ENCODE peak calls at places on chromosomes 5 and 9, in eight cellular contexts. Z, B, E, G, S, D, O and Y are unnamed samples. For H3K9me3, the result is how much of the 10 kb centered on the place peaks cover.

GRCh38 chr5:143051244-143052058 is 281.3 kb downstream of the ARHGAP26 start:
- DNase-seq in Z (no peak), B (peak), E (no peak), G (no peak), S (no peak), D (no peak), O (no peak), Y (no peak)

GRCh38 chr5:2207966-2208544 is 325.3 kb upstream of the IRX4 start:
- DNase-seq in Z (no peak), B (no peak), E (no peak), G (no peak), S (no peak), D (no peak), O (no peak), Y (no peak)

GRCh38 chr5:60287174-60287771 is 393.7 kb upstream of the PDE4D start:
- DNase-seq in Z (no peak), B (peak), E (no peak), G (no peak), S (peak), D (no peak), O (no peak), Y (no peak)

GRCh38 chr9:2818486-2819121 is 25.3 kb downstream of the PUM3 start:
- DNase-seq in Z (no peak), B (no peak), E (no peak), G (no peak), S (no peak), D (no peak), O (no peak), Y (no peak)

GRCh38 chr5:129410488-129410887 is 49.6 kb upstream of the ADAMTS19 start:
- DNase-seq in Z (no peak), B (no peak), E (no peak), G (no peak), S (no peak), D (no peak), O (no peak), Y (no peak)

GRCh38 chr9:36116593-36116992 is 19.9 kb upstream of the GLIPR2 start:
- DNase-seq in Z (no peak), B (no peak), E (no peak), G (no peak), S (no peak), D (no peak), O (no peak), Y (no peak)

GRCh38 chr5:173258466-173258865 is 23.5 kb upstream of the NKX2-5 start:
- DNase-seq in Z (no peak), B (no peak), E (no peak), G (no peak), S (no peak), D (no peak), O (no peak), Y (no peak)

GRCh38 chr5:81203729-81204128 is 29.4 kb upstream of the CKMT2 start:
- DNase-seq in Z (no peak), B (no peak), E (no peak), G (no peak), S (no peak), D (no peak), O (no peak), Y (no peak)

GRCh38 chr9:94083384-94083783 is 880 bp upstream of the PTPDC1 start:
- DNase-seq in Z (no peak), B (no peak), E (no peak), G (no peak), S (no peak), D (no peak), O (no peak), Y (no peak)

GRCh38 chr5:176178789-176179188 is 59.4 kb upstream of the SIMC1 start:
- DNase-seq in Z (no peak), B (no peak), E (no peak), G (no peak), S (no peak), D (no peak), O (no peak), Y (no peak)

GRCh38 chr5:53453898-53454837 is 26.3 kb upstream of the FST start:
- DNase-seq in Z (no peak), B (no peak), E (no peak), G (no peak), S (no peak), D (no peak), O (no peak), Y (no peak)

GRCh38 chr5:132771559-132771998 is 5.5 kb downstream of the SEPTIN8 start:
- DNase-seq in Z (no peak), B (peak), E (no peak), G (no peak), S (peak), D (peak), O (no peak), Y (no peak)

GRCh38 chr5:129771058-129771838 is 23.4 kb downstream of the MINAR2 start:
- DNase-seq in Z (peak), B (peak), E (no peak), G (no peak), S (no peak), D (no peak), O (peak), Y (peak)

GRCh38 chr5:77869115-77869798 is 93.1 kb upstream of the TBCA start:
- DNase-seq in Z (no peak), B (no peak), E (no peak), G (no peak), S (no peak), D (no peak), O (no peak), Y (no peak)

GRCh38 chr5:118802335-118802734 is 186.0 kb downstream of the DTWD2 start:
- DNase-seq in Z (no peak), B (no peak), E (no peak), G (no peak), S (no peak), D (no peak), O (no peak), Y (no peak)

GRCh38 chr9:32627394-32627954 is 8.0 kb downstream of the TAF1L start:
- DNase-seq in Z (no peak), B (no peak), E (no peak), G (no peak), S (no peak), D (no peak), O (no peak), Y (no peak)

GRCh38 chr5:165138261-165138660 is 1632.8 kb downstream of the MAT2B start:
- DNase-seq in Z (no peak), B (no peak), E (no peak), G (no peak), S (no peak), D (no peak), O (no peak), Y (no peak)
- H3K9me3 ChIP-seq in Z (under half), B (under half), E (under half), G (under half), S (under half), D (under half), O (under half), Y (under half)

GRCh38 chr9:137722481-137722880 is 103.7 kb downstream of the EHMT1 start:
- DNase-seq in Z (peak), B (no peak), E (no peak), G (no peak), S (no peak), D (no peak), O (no peak), Y (no peak)

GRCh38 chr9:137721899-137722298 is 103.1 kb downstream of the EHMT1 start:
- DNase-seq in Z (peak), B (no peak), E (no peak), G (no peak), S (no peak), D (no peak), O (no peak), Y (no peak)

GRCh38 chr9:137721479-137721878 is 102.7 kb downstream of the EHMT1 start:
- DNase-seq in Z (peak), B (no peak), E (no peak), G (no peak), S (no peak), D (no peak), O (no peak), Y (no peak)

GRCh38 chr9:137719194-137719593 is 100.4 kb downstream of the EHMT1 start:
- DNase-seq in Z (no peak), B (no peak), E (no peak), G (no peak), S (no peak), D (no peak), O (no peak), Y (no peak)

GRCh38 chr9:137720571-137721110 is 101.8 kb downstream of the EHMT1 start:
- DNase-seq in Z (no peak), B (no peak), E (no peak), G (no peak), S (no peak), D (no peak), O (no peak), Y (no peak)
- H3K9me3 ChIP-seq in Z (under half), B (under half), E (under half), G (under half), S (under half), D (under half), O (under half), Y (under half)

DNA sequence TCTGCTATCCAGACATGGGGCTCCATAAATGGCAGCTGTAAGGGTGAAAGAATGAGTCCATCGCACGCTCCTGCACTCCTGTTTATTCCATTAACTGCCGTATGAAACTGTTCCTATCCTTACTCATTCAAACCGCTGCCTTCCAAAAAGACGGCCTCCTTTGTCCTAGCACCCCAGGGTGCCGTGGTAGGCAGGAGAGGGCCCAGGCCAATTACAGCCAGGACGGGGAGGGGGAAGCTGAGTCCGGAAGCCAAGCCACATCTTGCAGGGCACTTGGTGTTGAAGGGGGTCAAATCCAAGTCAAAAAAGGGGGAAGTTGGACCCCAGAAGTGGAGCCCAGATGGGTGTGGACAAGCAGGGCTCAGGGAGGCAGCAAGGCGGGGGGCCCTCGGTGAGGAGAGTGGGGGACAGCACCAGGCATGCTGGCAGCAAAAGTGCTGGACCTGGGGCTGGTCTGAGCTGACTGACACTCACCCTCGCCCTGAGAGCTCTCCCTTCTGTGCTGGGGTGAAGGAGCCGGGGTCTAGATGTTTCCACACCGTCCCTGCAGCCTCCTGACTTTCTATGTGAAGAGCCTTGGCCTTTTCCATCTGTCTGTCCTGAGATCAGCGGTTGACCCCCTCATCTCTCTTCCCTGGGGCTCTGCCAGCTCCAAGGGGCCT is 63.3 kb downstream of the COL23A1 start:
- DNase-seq in Z (no peak), B (no peak), E (peak), G (no peak), S (no peak), D (no peak), O (no peak), Y (no peak)
- H3K9me3 ChIP-seq in Z (under half), B (under half), E (under half), G (under half), S (under half), D (under half), O (under half), Y (under half)

DNA sequence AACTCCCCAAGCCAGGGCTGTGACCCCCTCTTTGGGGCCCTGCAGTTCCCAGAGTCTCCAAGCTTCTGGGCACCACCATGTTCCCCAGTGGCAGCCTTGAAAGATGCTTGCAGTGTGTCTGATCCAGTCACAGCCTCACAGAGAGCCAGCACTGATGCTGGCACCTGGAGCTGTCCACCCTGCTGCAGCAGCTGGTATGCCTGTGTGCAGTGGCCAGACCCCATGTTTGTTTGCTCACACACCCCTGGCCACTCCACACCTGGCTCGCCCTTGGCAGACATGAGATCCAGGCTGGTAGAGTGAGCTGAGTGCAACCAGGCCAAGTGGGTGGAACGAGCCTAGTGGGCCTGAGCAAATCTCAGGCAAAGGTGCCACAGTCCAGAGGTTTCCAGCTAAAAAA is 106.0 kb downstream of the C9orf50 start:
- DNase-seq in Z (no peak), B (no peak), E (peak), G (no peak), S (no peak), D (peak), O (no peak), Y (no peak)
- H3K9me3 ChIP-seq in Z (under half), B (half or more), E (under half), G (under half), S (under half), D (under half), O (under half), Y (under half)

DNA sequence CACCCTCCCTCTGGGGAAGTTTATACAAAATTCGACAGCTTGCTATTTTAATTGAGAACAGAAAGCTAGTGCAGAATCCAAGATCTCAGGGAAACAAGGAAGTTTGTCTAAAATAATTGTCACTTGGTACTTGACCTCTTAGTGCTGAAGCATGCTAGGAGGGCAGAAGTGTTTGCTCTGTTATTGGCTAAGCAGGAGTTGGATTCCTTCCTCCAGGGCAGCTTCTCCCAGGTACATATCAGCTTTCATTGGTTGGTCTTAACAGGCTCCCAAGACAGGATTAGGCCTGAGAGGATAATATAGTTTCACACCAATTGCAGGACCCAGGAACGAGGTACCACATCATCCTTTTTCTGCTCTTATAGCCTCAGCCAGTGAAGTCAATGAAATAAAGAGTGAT is 432.8 kb downstream of the IRX1 start:
- DNase-seq in Z (no peak), B (no peak), E (no peak), G (no peak), S (no peak), D (no peak), O (no peak), Y (no peak)
- H3K9me3 ChIP-seq in Z (under half), B (under half), E (under half), G (under half), S (under half), D (under half), O (under half), Y (under half)

DNA sequence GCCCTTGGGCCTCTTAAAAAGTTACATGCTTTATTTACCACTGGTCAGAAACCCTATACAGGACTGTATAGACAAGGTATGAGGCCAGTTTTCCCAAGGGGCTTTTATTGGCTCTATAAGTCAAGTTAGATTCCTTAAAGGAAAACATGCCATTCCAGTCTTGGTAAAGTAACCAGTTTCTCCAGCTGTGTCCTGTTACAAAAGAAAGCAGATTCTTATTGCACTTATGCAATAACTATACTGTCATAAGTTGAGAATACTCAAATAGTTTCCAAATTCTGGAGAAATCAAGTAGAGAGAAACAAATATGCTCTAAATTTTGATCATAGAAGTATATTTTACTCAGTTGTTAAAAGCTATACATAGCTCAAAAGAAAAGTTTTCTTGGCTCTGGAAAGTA is 47.2 kb downstream of the PTGS1 start:
- DNase-seq in Z (no peak), B (no peak), E (no peak), G (no peak), S (no peak), D (no peak), O (no peak), Y (no peak)
- H3K9me3 ChIP-seq in Z (under half), B (under half), E (under half), G (under half), S (under half), D (under half), O (under half), Y (under half)

GRCh38 chr5:141354900-141355469 is at the start of gene PCDHGA4:
- DNase-seq in Z (no peak), B (peak), E (no peak), G (no peak), S (no peak), D (peak), O (no peak), Y (no peak)

GRCh38 chr5:141351591-141351990 is 1.7 kb downstream of the PCDHGB1 start:
- DNase-seq in Z (no peak), B (no peak), E (no peak), G (no peak), S (no peak), D (peak), O (no peak), Y (no peak)

GRCh38 chr5:141356950-141357349 is 2.1 kb downstream of the PCDHGA4 start:
- DNase-seq in Z (no peak), B (no peak), E (no peak), G (no peak), S (no peak), D (no peak), O (no peak), Y (no peak)

GRCh38 chr5:141356133-141356532 is 1.3 kb downstream of the PCDHGA4 start:
- DNase-seq in Z (no peak), B (no peak), E (no peak), G (no peak), S (no peak), D (no peak), O (no peak), Y (no peak)

DNA sequence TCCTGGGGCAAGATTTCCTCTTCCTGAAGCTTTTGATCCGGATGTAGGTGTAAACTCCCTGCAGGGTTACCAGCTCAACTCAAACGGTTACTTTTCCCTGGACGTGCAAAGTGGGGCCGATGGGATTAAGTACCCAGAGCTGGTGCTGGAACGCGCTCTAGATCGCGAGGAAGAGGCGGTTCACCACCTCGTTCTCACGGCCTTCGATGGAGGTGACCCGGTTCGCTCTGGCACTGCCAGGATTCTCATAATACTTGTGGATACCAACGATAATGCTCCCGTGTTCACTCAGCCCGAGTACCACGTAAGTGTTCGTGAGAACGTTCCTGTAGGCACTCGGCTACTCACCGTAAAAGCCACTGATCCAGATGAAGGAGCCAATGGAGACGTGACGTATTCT is 820 bp downstream of the PCDHGA4 start:
- DNase-seq in Z (no peak), B (no peak), E (no peak), G (no peak), S (no peak), D (peak), O (no peak), Y (no peak)
- H3K9me3 ChIP-seq in Z (under half), B (half or more), E (half or more), G (under half), S (half or more), D (under half), O (under half), Y (under half)

GRCh38 chr9:113901196-113901818 is 25.2 kb downstream of the ZNF618 start:
- DNase-seq in Z (no peak), B (no peak), E (no peak), G (no peak), S (no peak), D (no peak), O (no peak), Y (no peak)

GRCh38 chr9:113898151-113898550 is 22.0 kb downstream of the ZNF618 start:
- DNase-seq in Z (no peak), B (no peak), E (no peak), G (no peak), S (no peak), D (no peak), O (no peak), Y (no peak)

GRCh38 chr9:113896713-113897112 is 20.6 kb downstream of the ZNF618 start:
- DNase-seq in Z (no peak), B (no peak), E (no peak), G (no peak), S (no peak), D (no peak), O (no peak), Y (no peak)

GRCh38 chr9:113899205-113899604 is 23.1 kb downstream of the ZNF618 start:
- DNase-seq in Z (no peak), B (no peak), E (no peak), G (no peak), S (no peak), D (no peak), O (no peak), Y (no peak)

DNA sequence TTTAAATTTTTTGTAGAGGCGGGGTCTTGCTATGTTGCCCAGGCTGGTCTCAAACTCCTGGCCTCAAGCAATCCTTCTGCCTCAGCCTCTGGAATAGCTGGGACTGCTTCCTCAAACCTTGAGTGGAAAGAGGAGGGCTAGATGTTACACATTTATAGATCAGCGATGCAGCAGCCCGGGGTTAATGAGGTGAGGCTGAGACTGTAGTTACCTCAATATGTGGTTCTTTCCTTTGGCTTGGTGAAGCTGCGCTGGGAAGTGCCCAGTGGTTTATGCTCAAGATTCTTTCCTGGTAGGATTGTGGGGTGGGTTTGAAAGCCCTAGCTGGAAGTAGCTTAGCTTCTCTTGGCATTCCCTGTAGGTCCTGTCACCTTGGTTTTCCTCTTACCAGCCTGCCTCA is 22.5 kb downstream of the ZNF618 start:
- DNase-seq in Z (no peak), B (no peak), E (no peak), G (no peak), S (no peak), D (no peak), O (no peak), Y (no peak)
- H3K9me3 ChIP-seq in Z (under half), B (under half), E (under half), G (under half), S (under half), D (under half), O (under half), Y (under half)

DNA sequence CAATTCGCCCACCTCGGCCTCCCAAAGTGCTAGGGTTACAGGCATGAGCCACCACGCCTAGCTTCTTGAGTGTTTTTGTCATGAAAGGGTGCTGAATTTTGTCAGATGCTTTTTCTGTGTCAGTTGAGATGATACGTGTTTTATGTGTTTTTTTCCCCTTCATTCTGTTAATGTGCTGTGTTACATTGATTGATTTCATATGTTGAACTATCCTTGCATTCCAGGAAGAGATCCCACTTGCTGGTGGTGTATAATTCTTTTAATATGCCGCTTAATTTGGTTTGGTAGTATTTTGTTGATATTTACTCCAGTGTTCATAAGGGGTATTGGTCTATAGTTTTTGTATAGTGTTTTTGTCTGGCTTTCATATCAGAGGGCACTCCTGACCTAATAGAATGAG is 13.6 kb downstream of the ZBTB43 start:
- DNase-seq in Z (no peak), B (no peak), E (no peak), G (no peak), S (no peak), D (no peak), O (no peak), Y (no peak)
- H3K9me3 ChIP-seq in Z (under half), B (under half), E (half or more), G (under half), S (under half), D (under half), O (under half), Y (under half)

GRCh38 chr5:45264447-45264846 is 431.7 kb downstream of the HCN1 start:
- DNase-seq in Z (no peak), B (no peak), E (no peak), G (no peak), S (no peak), D (no peak), O (no peak), Y (no peak)

GRCh38 chr5:45262061-45262590 is 434.1 kb downstream of the HCN1 start:
- DNase-seq in Z (no peak), B (no peak), E (peak), G (no peak), S (no peak), D (no peak), O (no peak), Y (no peak)

GRCh38 chr5:45261125-45261524 is 435.1 kb downstream of the HCN1 start:
- DNase-seq in Z (no peak), B (no peak), E (no peak), G (no peak), S (no peak), D (no peak), O (no peak), Y (no peak)

GRCh38 chr5:45260292-45260691 is 435.9 kb downstream of the HCN1 start:
- DNase-seq in Z (no peak), B (no peak), E (no peak), G (no peak), S (no peak), D (no peak), O (no peak), Y (no peak)
- H3K9me3 ChIP-seq in Z (under half), B (under half), E (under half), G (under half), S (under half), D (under half), O (under half), Y (under half)